ENCODE peak calls at places on chromosomes 4 and X, in ten cellular contexts. Z is upper lobe of left lung, V is RPMI7951, B is tibial artery, E is germinal center, L is NCI-H1092 treated with DMSO at 0.1 percent for 48 hours, D is HEK293T, C is NCI-H2029 treated with DMSO at 0.1 percent for 48 hours, J is lung, U is adipocyte. W is an unnamed sample.

GRCh38 chr4:70943115-70943514 is 40.9 kb downstream of the MOB1B start:
- DNase-seq in C (no peak), Z (no peak), D (no peak), V (no peak), J (no peak), B (no peak), E (peak; percentile 43), U (no peak), L (no peak), W (no peak)

GRCh38 chrX:19991350-19991718 is 473 bp upstream of the BCLAF3 start:
- DNase-seq in E (no peak), C (no peak), V (no peak), D (no peak), L (peak; percentile 52), J (no peak), Z (no peak), B (no peak), U (no peak), W (no peak)

GRCh38 chrX:126770179-126770578 is 49.4 kb upstream of the PRR32 start:
- DNase-seq in U (peak; percentile 0), C (peak; percentile 16), E (no peak), B (no peak), J (no peak), L (peak; percentile 1), Z (no peak), D (peak; percentile 55), V (no peak), W (peak; percentile 1)

GRCh38 chr4:78059524-78059889 is 2.4 kb downstream of the FRAS1 start:
- DNase-seq in E (peak; percentile 46), C (peak; percentile 65), J (peak; percentile 57), U (peak; percentile 85), B (no peak), L (peak; percentile 76), Z (no peak), D (peak; percentile 60), V (peak; percentile 65), W (peak; percentile 68)

GRCh38 chr4:2142630-2143427 is 83.7 kb downstream of the NAT8L start:
- DNase-seq in C (no peak), E (no peak), B (no peak), U (no peak), J (no peak), D (no peak), V (peak; percentile 41), Z (no peak), L (no peak), W (no peak)

GRCh38 chrX:39158801-39159657 is 357.8 kb downstream of the MID1IP1 start:
- DNase-seq in B (no peak), E (no peak), U (peak; percentile 14), J (peak; percentile 27), Z (no peak), D (no peak), C (no peak), V (peak; percentile 98), L (peak; percentile 94), W (peak; percentile 72)

GRCh38 chrX:135931644-135932487 is 38.4 kb downstream of the SAGE1 start:
- DNase-seq in U (peak; percentile 66), Z (peak; percentile 19), C (no peak), J (peak; percentile 55), V (peak; percentile 15), L (peak; percentile 43), E (peak; percentile 2), B (no peak), D (peak; percentile 49), W (no peak)

GRCh38 chrX:109312757-109313156 is 169.1 kb downstream of the GUCY2F start:
- DNase-seq in J (no peak), Z (no peak), U (peak; percentile 16), C (no peak), B (no peak), D (no peak), L (no peak), V (no peak), E (no peak), W (no peak)

GRCh38 chrX:24150051-24150790 is 692 bp downstream of the ZFX start:
- DNase-seq in B (peak; percentile 90), D (peak; percentile 82), L (peak; percentile 90), Z (peak; percentile 93), C (no peak), J (peak; percentile 94), V (peak; percentile 85), U (peak; percentile 98), E (peak; percentile 85), W (peak; percentile 66)

GRCh38 chr4:76569225-76569624 is 134.2 kb downstream of the SHROOM3 start:
- DNase-seq in D (no peak), J (no peak), B (no peak), V (no peak), L (no peak), E (no peak), C (no peak), Z (no peak), U (no peak), W (no peak)

GRCh38 chrX:153829799-153830631 is at the start of gene PDZD4:
- DNase-seq in L (no peak), E (no peak), B (no peak), J (no peak), V (no peak), C (no peak), Z (peak; percentile 70), U (peak; percentile 24), D (peak; percentile 47), W (no peak)

GRCh38 chr4:147580396-147580795 is 36.8 kb upstream of the TMEM184C start:
- DNase-seq in U (no peak), D (no peak), C (no peak), J (no peak), B (no peak), Z (no peak), V (peak; percentile 26), L (no peak), E (no peak), W (no peak)

GRCh38 chrX:46649421-46650260 is 76.1 kb downstream of the CHST7 start:
- DNase-seq in B (no peak), V (peak; percentile 8), U (peak; percentile 31), C (no peak), J (no peak), Z (no peak), D (no peak), E (no peak), L (peak; percentile 35), W (peak; percentile 1)

GRCh38 chrX:3788494-3789233 is 75.2 kb upstream of the PRKX start:
- DNase-seq in V (no peak), D (no peak), E (no peak), B (no peak), Z (no peak), U (no peak), C (no peak), L (no peak), J (no peak), W (no peak)

GRCh38 chrX:49308604-49309269 is 5.3 kb downstream of the GAGE10 start:
- DNase-seq in U (peak; percentile 40), Z (no peak), J (no peak), E (no peak), C (no peak), B (no peak), D (no peak), V (peak; percentile 36), L (no peak), W (no peak)

GRCh38 chr4:156615066-156615514 is 356.5 kb downstream of the PDGFC start:
- DNase-seq in B (no peak), L (no peak), E (no peak), C (no peak), V (peak; percentile 97), D (no peak), U (peak; percentile 89), J (no peak), Z (no peak), W (peak; percentile 53)

GRCh38 chr4:8842614-8843013 is 29.0 kb downstream of the HMX1 start:
- DNase-seq in Z (no peak), J (no peak), V (no peak), B (peak; percentile 15), U (no peak), E (no peak), L (no peak), D (no peak), C (no peak), W (no peak)

GRCh38 chr4:3827616-3828492 is 61.7 kb downstream of the ADRA2C start:
- DNase-seq in J (peak; percentile 74), E (no peak), U (peak; percentile 55), B (peak; percentile 93), D (no peak), L (peak; percentile 82), Z (peak; percentile 88), C (peak; percentile 32), V (peak; percentile 13), W (no peak)

GRCh38 chrX:65920620-65921019 is 119.3 kb downstream of the VSIG4 start:
- DNase-seq in B (no peak), D (no peak), Z (no peak), E (no peak), L (no peak), U (no peak), J (no peak), C (no peak), V (no peak), W (no peak)

GRCh38 chrX:74372272-74372671 is 49.0 kb upstream of the SLC16A2 start:
- DNase-seq in L (no peak), J (no peak), B (no peak), D (no peak), E (no peak), U (no peak), Z (no peak), C (no peak), V (no peak), W (no peak)

GRCh38 chrX:378443-378842 is 8.3 kb downstream of the PPP2R3B start:
- DNase-seq in V (no peak), B (no peak), J (no peak), U (no peak), Z (no peak), L (no peak), C (no peak), E (no peak), D (no peak), W (no peak)

GRCh38 chr4:109735566-109736454 is 5.9 kb upstream of the PLA2G12A start:
- DNase-seq in L (no peak), J (no peak), B (no peak), D (no peak), C (no peak), Z (no peak), V (no peak), U (no peak), E (no peak), W (peak; percentile 23)

GRCh38 chr4:102606261-102606660 is 105.1 kb downstream of the NFKB1 start:
- DNase-seq in D (no peak), U (no peak), Z (no peak), B (no peak), V (no peak), C (no peak), L (no peak), E (no peak), J (no peak), W (no peak)

GRCh38 chr4:14837860-14838259 is 164.4 kb upstream of the CPEB2 start:
- DNase-seq in B (no peak), Z (no peak), V (no peak), D (no peak), C (no peak), J (no peak), E (no peak), U (no peak), L (no peak), W (no peak)

GRCh38 chr4:149999485-150000074 is 78.7 kb upstream of the DCLK2 start:
- DNase-seq in U (peak; percentile 84), L (peak; percentile 69), J (no peak), E (peak; percentile 10), Z (no peak), D (peak; percentile 62), V (peak; percentile 65), B (no peak), C (no peak), W (peak; percentile 82)

W was measured in kidney glomerular epithelial cell.